ENCODE peak calls at places on chromosomes 5 and 9, in ten cellular contexts. P is NCI-H1092; T is NCI-H2081; Z is activated naive CD4-positive, alpha-beta T cell treated with anti-CD3 and anti-CD28 coated beads, Interleukin-2, amount 50 U/mL, for 16 hours; R is NCI-H69; O is heart left ventricle; F is ELF-1; B is fibroblast of mammary gland; Y is left ventricle myocardium superior; G is OCI-LY7. A is an unnamed sample.

GRCh38 chr5:33688041-33688980 is 203.5 kb downstream of the ADAMTS12 start:
- DNase-seq in F (no peak), B (peak), Y (no peak), P (no peak), R (no peak), O (no peak), T (no peak), G (no peak), Z (no peak), A (no peak)

GRCh38 chr9:98247826-98248657 is 7.4 kb downstream of the TBC1D2 start:
- DNase-seq in R (no peak), P (no peak), Y (no peak), Z (no peak), O (no peak), G (no peak), F (no peak), T (no peak), B (peak), A (no peak)

GRCh38 chr5:39355324-39355723 is 9.0 kb downstream of the C9 start:
- DNase-seq in B (peak), T (no peak), P (no peak), R (no peak), Z (no peak), Y (no peak), F (no peak), G (no peak), O (no peak), A (no peak)

GRCh38 chr5:137735531-137736284 is at the start of gene KLHL3:
- DNase-seq in T (peak), Z (peak), R (peak), F (peak), P (peak), B (peak), O (peak), Y (peak), G (peak), A (peak)

GRCh38 chr5:59542841-59543825 is 350.4 kb downstream of the PDE4D start:
- DNase-seq in Y (peak), O (peak), F (no peak), R (peak), G (no peak), B (peak), Z (no peak), T (no peak), P (peak), A (peak)

GRCh38 chr9:129320575-129321311 is 142.7 kb upstream of the IER5L start:
- DNase-seq in Z (peak), F (peak), B (peak), P (peak), Y (peak), T (peak), G (no peak), O (peak), R (peak), A (peak)

GRCh38 chr9:110543631-110544051 is 35.9 kb downstream of the SVEP1 start:
- DNase-seq in Z (no peak), P (no peak), F (no peak), O (peak), Y (peak), G (no peak), T (no peak), R (peak), B (peak), A (peak)

GRCh38 chr9:4116708-4117460 is 183.0 kb downstream of the GLIS3 start:
- DNase-seq in B (peak), T (no peak), Y (no peak), R (no peak), F (no peak), P (no peak), O (no peak), G (no peak), Z (no peak), A (no peak)

GRCh38 chr5:146365618-146366017 is 27.0 kb downstream of the POU4F3 start:
- DNase-seq in Y (no peak), G (no peak), P (no peak), T (no peak), O (no peak), R (peak), Z (no peak), B (no peak), F (no peak), A (no peak)

GRCh38 chr5:120886351-120886860 is 422.3 kb downstream of the PRR16 start:
- DNase-seq in O (no peak), B (no peak), Z (no peak), Y (no peak), F (no peak), G (no peak), T (no peak), P (no peak), R (no peak), A (no peak)

GRCh38 chr5:149288437-149288836 is 16.8 kb downstream of the AFAP1L1 start:
- DNase-seq in O (peak), Y (peak), P (no peak), B (no peak), T (no peak), G (no peak), F (no peak), R (no peak), Z (no peak), A (no peak)

GRCh38 chr5:178453224-178453623 is 137.0 kb downstream of the COL23A1 start:
- DNase-seq in Z (no peak), Y (no peak), B (peak), P (no peak), O (no peak), T (no peak), G (no peak), F (peak), R (no peak), A (no peak)

GRCh38 chr5:123460296-123460729 is 37.1 kb upstream of the CEP120 start:
- DNase-seq in P (no peak), B (no peak), G (no peak), R (peak), Y (no peak), O (no peak), T (no peak), F (peak), Z (peak), A (peak)

GRCh38 chr5:56977034-56977433 is 25.1 kb upstream of the MIER3 start:
- DNase-seq in R (no peak), P (no peak), F (no peak), Y (no peak), O (no peak), G (no peak), T (no peak), B (no peak), Z (no peak), A (no peak)

GRCh38 chr5:78335976-78336375 is 24.4 kb upstream of the SCAMP1 start:
- DNase-seq in G (no peak), Z (no peak), B (no peak), O (no peak), Y (no peak), F (no peak), P (no peak), R (no peak), T (no peak), A (peak)

GRCh38 chr5:55338810-55339243 is 31.0 kb downstream of the MTREX start:
- DNase-seq in G (no peak), T (no peak), Y (no peak), B (peak), P (no peak), O (peak), R (no peak), F (no peak), Z (peak), A (no peak)

GRCh38 chr9:113558632-113559502 is 95.3 kb downstream of the RGS3 start:
- DNase-seq in R (peak), T (no peak), O (peak), B (peak), P (no peak), Y (peak), G (no peak), F (no peak), Z (no peak), A (peak)

GRCh38 chr9:111876179-111876578 is 20.4 kb upstream of the UGCG start:
- DNase-seq in P (no peak), Z (no peak), O (no peak), R (no peak), Y (no peak), B (no peak), F (no peak), G (no peak), T (no peak), A (no peak)

GRCh38 chr9:133733421-133734250 is 4.5 kb downstream of the SARDH start:
- DNase-seq in Z (no peak), R (no peak), T (no peak), Y (no peak), P (no peak), O (no peak), B (no peak), G (no peak), F (no peak), A (no peak)

GRCh38 chr5:127840809-127841208 is 137.6 kb downstream of the CCDC192 start:
- DNase-seq in Y (no peak), P (no peak), R (peak), Z (no peak), B (peak), G (no peak), F (no peak), O (no peak), T (no peak), A (no peak)

GRCh38 chr5:163915481-163915961 is 410.1 kb downstream of the MAT2B start:
- DNase-seq in G (peak), T (peak), O (no peak), Z (no peak), Y (no peak), F (peak), B (peak), R (peak), P (no peak), A (peak)

GRCh38 chr5:68134033-68134668 is 81.4 kb upstream of the PIK3R1 start:
- DNase-seq in F (peak), O (no peak), Z (no peak), R (no peak), P (no peak), Y (no peak), T (no peak), B (peak), G (no peak), A (no peak)

GRCh38 chr5:76652809-76653414 is 29.7 kb upstream of the F2RL2 start:
- DNase-seq in B (no peak), Z (no peak), F (no peak), G (no peak), O (no peak), P (no peak), T (no peak), R (no peak), Y (no peak), A (no peak)

GRCh38 chr9:14887149-14887548 is 23.1 kb downstream of the FREM1 start:
- DNase-seq in Y (no peak), G (no peak), O (no peak), Z (no peak), T (no peak), P (no peak), B (no peak), R (peak), F (peak), A (no peak)

GRCh38 chr9:115006660-115007059 is 76.3 kb upstream of the TNFSF8 start:
- DNase-seq in G (no peak), F (no peak), R (no peak), P (no peak), B (peak), T (no peak), O (no peak), Z (no peak), Y (no peak), A (no peak)

GRCh38 chr5:123874600-123875201 is 362.7 kb downstream of the CSNK1G3 start:
- DNase-seq in T (peak), Z (no peak), Y (no peak), G (no peak), B (no peak), O (no peak), F (peak), P (peak), R (peak), A (peak)

GRCh38 chr5:29161897-29162296 is 2031.6 kb upstream of the CDH6 start:
- DNase-seq in R (peak), Y (no peak), O (no peak), F (no peak), B (no peak), G (no peak), T (no peak), Z (no peak), P (no peak), A (no peak)

GRCh38 chr9:136189394-136190236 is 15.3 kb downstream of the LHX3 start:
- DNase-seq in R (peak), O (no peak), T (no peak), G (no peak), B (no peak), P (no peak), F (no peak), Z (no peak), Y (no peak), A (peak)

GRCh38 chr5:53482717-53483638 is 2.5 kb downstream of the FST start:
- DNase-seq in F (peak), R (no peak), Y (peak), Z (peak), P (no peak), O (peak), G (peak), B (peak), T (no peak), A (peak)

GRCh38 chr5:109740329-109740728 is 50.6 kb downstream of the MAN2A1 start:
- DNase-seq in P (no peak), R (peak), B (peak), O (peak), T (no peak), Y (peak), Z (no peak), F (no peak), G (no peak), A (peak)

GRCh38 chr9:136916330-136917184 is 28.0 kb downstream of the FBXW5 start:
- DNase-seq in F (no peak), R (no peak), G (no peak), P (no peak), O (no peak), Z (no peak), B (no peak), Y (no peak), T (no peak), A (no peak)

GRCh38 chr5:139474815-139475791 is 4.3 kb downstream of the SMIM33 start:
- DNase-seq in O (no peak), P (no peak), R (peak), Z (no peak), F (no peak), B (peak), T (no peak), Y (no peak), G (no peak), A (peak)

GRCh38 chr9:97387504-97387886 is 24.4 kb upstream of the TDRD7 start:
- DNase-seq in T (no peak), Z (no peak), G (no peak), P (no peak), Y (no peak), B (no peak), R (peak), O (no peak), F (no peak), A (no peak)

GRCh38 chr5:102715405-102715804 is 39.7 kb upstream of the PAM start:
- DNase-seq in B (peak), F (no peak), Z (no peak), O (no peak), P (no peak), R (no peak), G (no peak), T (no peak), Y (no peak), A (no peak)

A was measured in left kidney.